ENCODE peak calls at places on chromosome 5, in seven cellular contexts. X is H1, R is H9, Z is IMR-90, U is neuronal stem cell, K is mesendoderm, M is mesenchymal stem cell. Y is an unnamed sample.

GRCh38 chr5:178530526-178530925 is 59.7 kb downstream of the COL23A1 start:
- DNase-seq in X (no peak), R (no peak), Z (no peak), U (no peak), K (no peak), M (no peak), Y (peak; percentile 83)

GRCh38 chr5:96823900-96824351 is 16.2 kb upstream of the ERAP1 start:
- DNase-seq in X (no peak), R (no peak), Z (peak; percentile 87), U (no peak), K (no peak), M (peak; percentile 86), Y (peak; percentile 83)

GRCh38 chr5:38666668-38667498 is 110.4 kb upstream of the LIFR start:
- DNase-seq in X (no peak), R (peak; percentile 46), Z (peak; percentile 34), U (no peak), K (peak; percentile 62), M (peak; percentile 27), Y (no peak)

GRCh38 chr5:174180639-174181038 is 135.1 kb downstream of the NSG2 start:
- DNase-seq in X (no peak), R (peak; percentile 10), Z (no peak), U (no peak), K (no peak), M (no peak), Y (no peak)

GRCh38 chr5:2012885-2013284 is 130.2 kb upstream of the IRX4 start:
- DNase-seq in X (no peak), R (no peak), Z (no peak), U (no peak), K (no peak), M (no peak), Y (no peak)

GRCh38 chr5:172646716-172647285 is 5.7 kb downstream of the NEURL1B start:
- DNase-seq in X (no peak), R (peak; percentile 70), Z (peak; percentile 15), U (no peak), K (peak; percentile 78), M (peak; percentile 36), Y (no peak)

GRCh38 chr5:58150936-58151335 is 308.9 kb downstream of the PLK2 start:
- DNase-seq in X (no peak), R (no peak), Z (no peak), U (no peak), K (no peak), M (no peak), Y (peak; percentile 63)

GRCh38 chr5:1103505-1104326 is 8.1 kb downstream of the SLC12A7 start:
- DNase-seq in X (no peak), R (no peak), Z (no peak), U (no peak), K (no peak), M (no peak), Y (no peak)

GRCh38 chr5:88664630-88665029 is 218.4 kb downstream of the MEF2C start:
- DNase-seq in X (no peak), R (no peak), Z (no peak), U (no peak), K (no peak), M (no peak), Y (no peak)

GRCh38 chr5:126481243-126481642 is 58.0 kb downstream of the GRAMD2B start:
- DNase-seq in X (no peak), R (no peak), Z (peak; percentile 83), U (no peak), K (no peak), M (peak; percentile 9), Y (no peak)

GRCh38 chr5:142301487-142302035 is 23.3 kb downstream of the SPRY4 start:
- DNase-seq in X (no peak), R (no peak), Z (no peak), U (no peak), K (no peak), M (no peak), Y (no peak)

GRCh38 chr5:161190778-161191177 is 338.8 kb upstream of the ATP10B start:
- DNase-seq in X (no peak), R (no peak), Z (no peak), U (peak; percentile 24), K (no peak), M (no peak), Y (no peak)

GRCh38 chr5:95842955-95843544 is 20.5 kb upstream of the GLRX start:
- DNase-seq in X (no peak), R (peak; percentile 57), Z (peak; percentile 75), U (no peak), K (peak; percentile 90), M (peak; percentile 94), Y (peak; percentile 84)

GRCh38 chr5:6712136-6712581 is 1.1 kb upstream of the TENT4A start:
- DNase-seq in X (no peak), R (peak; percentile 56), Z (peak; percentile 73), U (peak; percentile 51), K (peak; percentile 67), M (peak; percentile 84), Y (no peak)

GRCh38 chr5:131720714-131721113 is 76.1 kb downstream of the FNIP1 start:
- DNase-seq in X (no peak), R (no peak), Z (no peak), U (no peak), K (no peak), M (no peak), Y (no peak)

GRCh38 chr5:181054871-181055494 is 14.9 kb downstream of the BTNL9 start:
- DNase-seq in X (no peak), R (no peak), Z (no peak), U (no peak), K (no peak), M (no peak), Y (no peak)

GRCh38 chr5:178145965-178146820 is 7.5 kb downstream of the NHP2 start:
- DNase-seq in X (peak; percentile 71), R (peak; percentile 91), Z (peak; percentile 41), U (peak; percentile 31), K (peak; percentile 89), M (peak; percentile 53), Y (peak; percentile 92)

GRCh38 chr5:18397393-18397792 is 763.1 kb downstream of the TAF11L14 start:
- DNase-seq in X (no peak), R (no peak), Z (no peak), U (no peak), K (no peak), M (no peak), Y (no peak)

GRCh38 chr5:151213803-151214613 is 9.9 kb downstream of the CCDC69 start:
- DNase-seq in X (no peak), R (peak; percentile 79), Z (no peak), U (no peak), K (peak; percentile 85), M (peak; percentile 67), Y (peak; percentile 82)

GRCh38 chr5:172283020-172283861 is at the start of gene UBTD2:
- DNase-seq in X (no peak), R (peak; percentile 82), Z (peak; percentile 70), U (peak; percentile 75), K (peak; percentile 86), M (peak; percentile 86), Y (peak; percentile 70)

GRCh38 chr5:168874713-168875380 is 295.7 kb upstream of the PANK3 start:
- DNase-seq in X (peak; percentile 23), R (peak; percentile 48), Z (peak; percentile 5), U (no peak), K (peak; percentile 89), M (peak; percentile 23), Y (peak; percentile 90)

GRCh38 chr5:104815212-104815611 is 1252.6 kb upstream of the NUDT12 start:
- DNase-seq in X (no peak), R (no peak), Z (no peak), U (peak; percentile 3), K (no peak), M (no peak), Y (no peak)

GRCh38 chr5:125683669-125684068 is 739.5 kb upstream of the GRAMD2B start:
- DNase-seq in X (no peak), R (no peak), Z (peak; percentile 12), U (no peak), K (no peak), M (no peak), Y (no peak)

DNA sequence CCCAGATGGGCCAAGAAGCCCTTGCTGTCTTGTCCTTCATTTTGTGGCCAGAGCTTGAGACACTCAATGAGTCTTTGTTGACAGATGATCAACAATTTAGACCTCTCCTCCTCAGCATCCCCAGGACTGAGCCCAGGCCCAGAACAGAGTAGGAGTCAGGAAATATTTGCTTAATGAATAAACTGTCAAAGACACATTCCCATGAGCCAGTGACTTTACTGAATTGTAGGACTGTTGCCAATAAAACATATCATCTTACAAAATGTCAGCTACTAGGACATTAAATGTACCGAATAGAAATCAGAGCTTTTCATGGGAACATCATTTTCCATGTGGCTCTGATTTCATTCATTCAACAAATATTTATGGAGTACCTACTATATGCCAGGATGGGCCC is 11.6 kb downstream of the VDAC1 start:
- DNase-seq in X (no peak), R (no peak), Z (peak; percentile 82), U (no peak), K (no peak), M (no peak), Y (no peak)
- H3K9ac ChIP-seq in X (no peak overlapping the region), R (no peak overlapping the region), Z (no peak overlapping the region), U (no peak overlapping the region), K (no peak overlapping the region), M (no peak overlapping the region), Y (no peak overlapping the region)

GRCh38 chr5:90598300-90598699 is 39.7 kb downstream of the ADGRV1 start:
- DNase-seq in X (no peak), R (no peak), Z (no peak), U (no peak), K (no peak), M (no peak), Y (no peak)

GRCh38 chr5:90606539-90606938 is 47.9 kb downstream of the ADGRV1 start:
- DNase-seq in X (no peak), R (no peak), Z (no peak), U (no peak), K (peak; percentile 60), M (no peak), Y (no peak)

GRCh38 chr5:90602681-90603080 is 44.1 kb downstream of the ADGRV1 start:
- DNase-seq in X (no peak), R (no peak), Z (no peak), U (no peak), K (no peak), M (no peak), Y (no peak)
- H4K8ac ChIP-seq in X (no peak overlapping the region), R (no peak overlapping the region), Z (no peak overlapping the region), U (no peak overlapping the region), K (no peak overlapping the region), M (no peak overlapping the region), Y (no peak overlapping the region)

DNA sequence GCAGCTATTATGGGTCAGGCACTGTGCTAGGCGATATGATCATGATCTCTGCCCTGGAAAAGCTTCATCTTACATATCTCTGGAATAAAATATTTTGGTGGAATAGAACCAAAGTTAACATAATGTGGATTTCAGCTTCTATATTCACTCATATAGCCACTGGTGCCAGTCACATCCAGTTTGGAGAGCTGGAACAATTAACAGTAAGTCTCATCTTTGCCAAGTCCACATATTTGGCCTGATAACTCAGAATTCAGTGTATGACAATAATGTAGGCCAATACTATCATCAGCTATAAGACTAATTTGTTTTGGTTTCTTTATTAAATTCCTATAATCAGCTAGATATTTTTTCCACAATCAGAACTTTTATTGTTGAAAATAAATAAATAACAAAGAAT is 5.9 kb upstream of the FAM13B start:
- DNase-seq in X (no peak), R (no peak), Z (no peak), U (no peak), K (no peak), M (no peak), Y (no peak)
- H3K9ac ChIP-seq in X (no peak overlapping the region), R (no peak overlapping the region), Z (no peak overlapping the region), U (no peak overlapping the region), K (no peak overlapping the region), M (no peak overlapping the region), Y (no peak overlapping the region)

DNA sequence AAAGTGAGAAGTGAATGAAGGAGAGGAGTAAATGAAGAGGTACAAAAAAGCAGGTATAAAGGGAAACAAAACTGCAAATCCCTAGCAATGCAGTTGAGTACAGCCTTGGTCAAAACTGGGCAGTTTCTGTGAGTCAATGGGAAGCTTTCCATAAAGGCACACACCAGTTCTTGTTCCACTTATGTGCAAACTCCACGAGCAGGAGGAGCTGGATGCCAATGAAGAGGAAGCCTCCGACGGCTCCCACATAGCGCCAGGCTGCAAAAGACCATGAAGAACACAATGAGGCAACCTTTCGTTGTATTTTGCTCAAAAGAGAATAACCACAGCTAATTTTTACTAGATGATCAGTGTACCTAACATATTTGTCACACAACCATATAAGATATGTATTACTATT is 81.1 kb downstream of the SERINC5 start:
- DNase-seq in X (no peak), R (no peak), Z (no peak), U (no peak), K (no peak), M (no peak), Y (no peak)
- H4K8ac ChIP-seq in X (no peak overlapping the region), R (no peak overlapping the region), Z (no peak overlapping the region), U (no peak overlapping the region), K (no peak overlapping the region), M (no peak overlapping the region), Y (no peak overlapping the region)

Y was measured in trophoblast cell.